ENCODE peak calls at places on chromosomes 6 and 20, in nine cellular contexts. C is uterus, K is tibial nerve, B is gastrocnemius medialis, R is bronchial epithelial cell, D is heart left ventricle, L is neural crest cell, O is Panc1, V is AG04450. Q is an unnamed sample.

GRCh38 chr6:102812242-102812641 is 1418.7 kb downstream of the GRIK2 start:
- DNase-seq in C (no peak), K (no peak), B (no peak), R (peak), D (no peak), L (no peak), O (no peak), V (no peak), Q (no peak)

GRCh38 chr6:125597411-125598253 is 151.8 kb upstream of the HEY2 start:
- DNase-seq in C (no peak), K (no peak), B (peak), R (peak), D (no peak), L (no peak), O (no peak), V (no peak), Q (no peak)

GRCh38 chr6:29153083-29153482 is 17.6 kb upstream of the OR2J2 start:
- DNase-seq in C (no peak), K (no peak), B (no peak), R (no peak), D (no peak), L (no peak), O (no peak), V (no peak), Q (no peak)

GRCh38 chr6:159935633-159936032 is 33.2 kb upstream of the IGF2R start:
- DNase-seq in C (no peak), K (no peak), B (no peak), R (peak), D (no peak), L (no peak), O (no peak), V (no peak), Q (no peak)

GRCh38 chr6:76330031-76330430 is 257.6 kb upstream of the IMPG1 start:
- DNase-seq in C (no peak), K (no peak), B (no peak), R (no peak), D (no peak), L (no peak), O (no peak), V (no peak), Q (no peak)

GRCh38 chr6:18388942-18389341 is 1.8 kb downstream of the RNF144B start:
- DNase-seq in C (no peak), K (no peak), B (no peak), R (peak), D (no peak), L (no peak), O (peak), V (peak), Q (no peak)

GRCh38 chr20:5402903-5403531 is 86.3 kb upstream of the PROKR2 start:
- DNase-seq in C (no peak), K (no peak), B (no peak), R (peak), D (no peak), L (peak), O (peak), V (no peak), Q (peak)

GRCh38 chr20:43959079-43959919 is 44.6 kb downstream of the TOX2 start:
- DNase-seq in C (no peak), K (no peak), B (no peak), R (no peak), D (no peak), L (no peak), O (no peak), V (no peak), Q (no peak)

GRCh38 chr6:89494131-89494793 is 61.3 kb downstream of the ANKRD6 start:
- DNase-seq in C (no peak), K (no peak), B (no peak), R (no peak), D (no peak), L (no peak), O (no peak), V (no peak), Q (no peak)

GRCh38 chr6:48736486-48737206 is 625.6 kb upstream of the PTCHD4 start:
- DNase-seq in C (no peak), K (no peak), B (no peak), R (peak), D (no peak), L (no peak), O (no peak), V (peak), Q (no peak)

GRCh38 chr6:100923481-100923880 is 42.4 kb upstream of the ASCC3 start:
- DNase-seq in C (no peak), K (no peak), B (no peak), R (no peak), D (no peak), L (no peak), O (no peak), V (no peak), Q (no peak)

GRCh38 chr6:31796993-31797385 is 1.4 kb upstream of the VARS1 start:
- DNase-seq in C (no peak), K (no peak), B (no peak), R (peak), D (no peak), L (no peak), O (no peak), V (no peak), Q (no peak)

GRCh38 chr6:162612613-162613012 is 115.0 kb downstream of the PRKN start:
- DNase-seq in C (no peak), K (no peak), B (no peak), R (no peak), D (no peak), L (no peak), O (no peak), V (no peak), Q (no peak)

GRCh38 chr6:138571585-138572199 is 72.4 kb upstream of the NHSL1 start:
- DNase-seq in C (no peak), K (no peak), B (no peak), R (no peak), D (no peak), L (no peak), O (no peak), V (no peak), Q (no peak)

GRCh38 chr6:77313595-77313994 is 149.7 kb downstream of the HTR1B start:
- DNase-seq in C (no peak), K (no peak), B (no peak), R (no peak), D (no peak), L (no peak), O (no peak), V (no peak), Q (no peak)

GRCh38 chr6:118768904-118769325 is 117.5 kb upstream of the CEP85L start:
- DNase-seq in C (no peak), K (no peak), B (no peak), R (peak), D (no peak), L (no peak), O (no peak), V (no peak), Q (no peak)

GRCh38 chr6:38158762-38159350 is 339.3 kb downstream of the ZFAND3 start:
- DNase-seq in C (no peak), K (no peak), B (no peak), R (no peak), D (no peak), L (no peak), O (no peak), V (no peak), Q (no peak)

DNA sequence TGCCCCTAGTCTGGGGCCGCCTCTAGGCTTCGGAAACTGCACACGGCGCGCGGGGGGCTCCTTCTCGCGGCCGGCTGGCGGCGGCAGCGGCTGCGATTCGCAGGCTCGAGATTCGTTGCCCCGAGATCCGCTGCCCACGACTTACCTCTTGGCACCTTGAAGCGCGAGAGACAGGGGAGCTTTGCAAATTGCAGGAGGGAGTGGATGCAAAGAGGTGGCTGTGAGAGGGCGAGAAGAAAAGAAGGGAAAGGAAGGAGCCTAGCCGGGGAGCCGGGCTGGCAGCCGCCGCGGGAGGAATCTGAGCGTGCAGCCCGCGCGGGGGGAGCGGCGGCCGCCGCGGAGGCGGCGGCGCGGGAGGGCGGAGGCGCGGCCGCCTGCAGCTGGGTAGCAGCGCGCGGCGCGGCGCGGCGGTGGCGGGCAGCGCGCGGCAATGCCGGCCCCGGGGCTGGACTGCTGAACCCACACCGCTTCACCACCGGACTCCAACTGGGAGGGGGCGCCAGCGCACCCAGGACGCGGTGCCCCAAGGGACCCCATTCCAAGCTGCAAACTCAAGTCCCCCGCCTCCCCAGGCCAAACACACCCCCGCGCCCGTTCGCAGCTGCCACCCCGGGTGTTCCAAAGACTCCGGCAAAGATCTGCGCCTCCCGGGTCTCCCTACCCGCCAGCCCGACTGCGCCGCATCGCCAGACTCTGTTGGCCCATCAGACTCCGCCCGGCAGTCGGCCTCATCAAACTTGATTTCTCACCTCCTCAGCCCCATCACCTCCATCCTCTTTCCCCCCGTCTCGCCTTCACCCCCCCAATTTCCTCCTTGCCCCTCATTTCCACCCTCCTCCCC is 44.2 kb upstream of the SUPT3H start:
- DNase-seq in C (peak), K (peak), B (peak), R (peak), D (peak), L (peak), O (no peak), V (no peak), Q (peak)
- TF ChIP-seq CTCF in C (peak), K (peak), B (peak), R (peak), D (no peak), L (no peak), O (peak), V (peak), Q (peak)

DNA sequence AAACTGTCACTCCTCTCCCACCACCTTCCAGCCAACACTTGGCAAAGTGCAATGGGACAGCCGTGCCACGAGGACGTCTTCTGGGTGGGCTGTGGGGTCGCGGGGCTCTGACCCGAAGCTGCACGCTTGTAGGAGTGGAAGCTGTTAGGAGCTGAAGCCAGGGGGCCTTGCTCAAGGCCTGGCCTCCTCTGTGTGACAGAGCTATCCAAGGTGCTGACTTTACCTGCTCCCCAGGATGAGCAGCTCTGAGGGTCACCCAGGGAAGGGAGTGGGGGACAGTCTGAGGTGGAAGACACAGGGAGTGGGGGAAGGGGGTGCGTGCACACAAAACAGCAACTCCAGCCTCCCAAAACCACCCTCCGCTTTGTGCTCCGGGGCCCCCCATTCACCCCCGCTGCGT is 17.5 kb upstream of the CHRNA4 start:
- DNase-seq in C (no peak), K (no peak), B (no peak), R (no peak), D (no peak), L (no peak), O (no peak), V (no peak), Q (no peak)
- TF ChIP-seq CTCF in C (no peak), K (no peak), B (no peak), R (no peak), D (no peak), L (no peak), O (no peak), V (no peak), Q (peak)

DNA sequence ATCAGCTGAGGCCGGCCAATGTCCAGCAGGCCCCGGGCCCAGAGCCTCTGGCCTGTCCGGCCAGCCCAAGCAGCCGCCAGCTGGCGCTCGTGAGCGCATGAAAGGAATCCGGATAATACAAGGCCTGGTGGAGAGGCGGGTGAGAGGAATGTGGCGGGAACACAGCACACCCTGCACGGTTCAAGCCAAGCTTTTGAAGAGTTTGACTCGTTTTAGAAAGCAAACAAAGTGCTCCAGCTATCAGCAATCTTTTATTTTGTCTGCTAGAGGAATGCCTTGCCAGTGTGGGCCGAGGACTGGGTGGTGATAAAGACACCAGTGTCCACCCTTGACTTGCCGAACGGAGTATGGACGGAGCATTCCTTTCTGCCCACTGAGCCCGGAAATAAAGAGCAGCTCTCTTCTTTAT is 9.3 kb upstream of the NEDD9 start:
- DNase-seq in C (peak), K (peak), B (peak), R (no peak), D (peak), L (peak), O (no peak), V (no peak), Q (peak)
- TF ChIP-seq CTCF in C (peak), K (peak), B (peak), R (peak), D (peak), L (peak), O (peak), V (peak), Q (peak)

GRCh38 chr20:9411833-9412232 is 102.6 kb upstream of the LAMP5 start:
- DNase-seq in C (no peak), K (no peak), B (no peak), R (no peak), D (no peak), L (no peak), O (no peak), V (no peak), Q (no peak)

GRCh38 chr20:9409352-9409751 is 105.0 kb upstream of the LAMP5 start:
- DNase-seq in C (no peak), K (no peak), B (no peak), R (peak), D (no peak), L (no peak), O (no peak), V (no peak), Q (no peak)

GRCh38 chr20:9407805-9408421 is 106.5 kb upstream of the LAMP5 start:
- DNase-seq in C (peak), K (peak), B (peak), R (peak), D (peak), L (peak), O (peak), V (peak), Q (peak)

GRCh38 chr20:9409981-9410380 is 104.4 kb upstream of the LAMP5 start:
- DNase-seq in C (no peak), K (no peak), B (no peak), R (peak), D (no peak), L (no peak), O (no peak), V (peak), Q (no peak)

GRCh38 chr20:9408422-9409300 is 105.7 kb upstream of the LAMP5 start:
- DNase-seq in C (no peak), K (no peak), B (no peak), R (peak), D (no peak), L (no peak), O (no peak), V (no peak), Q (no peak)
- TF ChIP-seq CTCF in C (no peak), K (no peak), B (no peak), R (no peak), D (no peak), L (no peak), O (peak), V (no peak), Q (no peak)

GRCh38 chr20:57526067-57526884 is 1.3 kb upstream of the CTCFL start:
- DNase-seq in C (no peak), K (no peak), B (no peak), R (no peak), D (no peak), L (no peak), O (no peak), V (no peak), Q (no peak)
- TF ChIP-seq CTCF in C (no peak), K (no peak), B (no peak), R (no peak), D (no peak), L (no peak), O (peak), V (no peak), Q (no peak)

GRCh38 chr20:38321959-38322598 is 18.1 kb downstream of the BPI start:
- DNase-seq in C (peak), K (no peak), B (no peak), R (peak), D (peak), L (peak), O (no peak), V (peak), Q (no peak)
- TF ChIP-seq CTCF in C (peak), K (peak), B (peak), R (peak), D (peak), L (peak), O (peak), V (peak), Q (peak)

Q was measured in progenitor cell of endocrine pancreas.